ENCODE peak calls at places on chromosomes 13 and 19, in four cellular contexts. One of them, this sample, is unnamed. For H3K4me1, the result is how much of the 10 kb centered on the place peaks cover.

GRCh38 chr19:13190781-13191540 is 40.8 kb downstream of the IER2 start:
- DNase-seq in CD8-positive, alpha-beta memory T cell: no peak
- DNase-seq in uterus: no peak
- DNase-seq in breast epithelium: no peak
- DNase-seq in this sample: no peak

GRCh38 chr19:32870981-32871451 is 1.4 kb upstream of the SLC7A9 start:
- DNase-seq in CD8-positive, alpha-beta memory T cell: no peak
- DNase-seq in breast epithelium: no peak
- DNase-seq in uterus: no peak
- DNase-seq in this sample: no peak

GRCh38 chr19:41095703-41096102 is 7.5 kb downstream of the CYP2A13 start:
- DNase-seq in CD8-positive, alpha-beta memory T cell: no peak
- DNase-seq in breast epithelium: no peak
- DNase-seq in uterus: no peak
- DNase-seq in this sample: peak

GRCh38 chr13:72458701-72459100 is 268.7 kb downstream of the MZT1 start:
- DNase-seq in breast epithelium: no peak
- DNase-seq in CD8-positive, alpha-beta memory T cell: no peak
- DNase-seq in uterus: no peak
- DNase-seq in this sample: no peak

GRCh38 chr19:48702701-48703100 is 6.9 kb downstream of the FUT2 start:
- DNase-seq in breast epithelium: no peak
- DNase-seq in uterus: no peak
- DNase-seq in CD8-positive, alpha-beta memory T cell: no peak
- DNase-seq in this sample: no peak

GRCh38 chr19:17419154-17419490 is 725 bp upstream of the MVB12A start:
- DNase-seq in CD8-positive, alpha-beta memory T cell: no peak
- DNase-seq in uterus: no peak
- DNase-seq in breast epithelium: no peak
- DNase-seq in this sample: no peak

GRCh38 chr13:30806784-30807183 is 71.4 kb downstream of the ALOX5AP start:
- DNase-seq in uterus: no peak
- DNase-seq in CD8-positive, alpha-beta memory T cell: no peak
- DNase-seq in breast epithelium: no peak
- DNase-seq in this sample: no peak

GRCh38 chr13:111844222-111844671 is 222.7 kb upstream of the SOX1 start:
- DNase-seq in uterus: no peak
- DNase-seq in breast epithelium: no peak
- DNase-seq in CD8-positive, alpha-beta memory T cell: no peak
- DNase-seq in this sample: no peak

GRCh38 chr19:20318616-20319015 is 151.6 kb downstream of the ZNF486 start:
- DNase-seq in CD8-positive, alpha-beta memory T cell: no peak
- DNase-seq in breast epithelium: no peak
- DNase-seq in uterus: no peak
- DNase-seq in this sample: no peak

GRCh38 chr13:31011193-31011860 is 78.9 kb downstream of the TEX26 start:
- DNase-seq in breast epithelium: no peak
- DNase-seq in uterus: no peak
- DNase-seq in CD8-positive, alpha-beta memory T cell: no peak
- DNase-seq in this sample: no peak

GRCh38 chr19:461664-462551 is 1.1 kb upstream of the SHC2 start:
- DNase-seq in uterus: peak
- DNase-seq in CD8-positive, alpha-beta memory T cell: no peak
- DNase-seq in breast epithelium: no peak
- DNase-seq in this sample: peak

GRCh38 chr19:41551212-41551610 is 24.8 kb upstream of the CEACAM21 start:
- DNase-seq in CD8-positive, alpha-beta memory T cell: no peak
- DNase-seq in uterus: no peak
- DNase-seq in breast epithelium: no peak
- DNase-seq in this sample: no peak

GRCh38 chr13:20847298-20847697 is 55.2 kb downstream of the XPO4 start:
- DNase-seq in breast epithelium: no peak
- DNase-seq in uterus: no peak
- DNase-seq in CD8-positive, alpha-beta memory T cell: no peak
- DNase-seq in this sample: no peak

GRCh38 chr13:23656637-23657036 is 86.4 kb downstream of the TNFRSF19 start:
- DNase-seq in CD8-positive, alpha-beta memory T cell: no peak
- DNase-seq in breast epithelium: no peak
- DNase-seq in uterus: no peak
- DNase-seq in this sample: no peak

GRCh38 chr19:16330811-16331690 is 6.4 kb downstream of the KLF2 start:
- DNase-seq in uterus: no peak
- DNase-seq in CD8-positive, alpha-beta memory T cell: peak
- DNase-seq in breast epithelium: no peak
- DNase-seq in this sample: no peak

GRCh38 chr13:25930655-25931054 is 121.2 kb downstream of the SHISA2 start:
- DNase-seq in breast epithelium: no peak
- DNase-seq in CD8-positive, alpha-beta memory T cell: no peak
- DNase-seq in uterus: no peak
- DNase-seq in this sample: no peak

GRCh38 chr19:54473071-54473941 is at the start of gene CDC42EP5:
- DNase-seq in CD8-positive, alpha-beta memory T cell: no peak
- DNase-seq in uterus: peak
- DNase-seq in breast epithelium: no peak
- DNase-seq in this sample: peak

GRCh38 chr13:49549289-49549688 is 36.1 kb downstream of the RCBTB1 start:
- DNase-seq in CD8-positive, alpha-beta memory T cell: no peak
- DNase-seq in uterus: no peak
- DNase-seq in breast epithelium: no peak
- DNase-seq in this sample: no peak

GRCh38 chr19:41876847-41877489 is at the start of gene CD79A:
- DNase-seq in breast epithelium: no peak
- DNase-seq in uterus: no peak
- DNase-seq in CD8-positive, alpha-beta memory T cell: no peak
- DNase-seq in this sample: no peak

GRCh38 chr19:39356073-39356472 is 13.9 kb downstream of the SAMD4B start:
- DNase-seq in uterus: no peak
- DNase-seq in CD8-positive, alpha-beta memory T cell: no peak
- DNase-seq in breast epithelium: no peak
- DNase-seq in this sample: no peak

GRCh38 chr19:16036397-16036925 is 39.8 kb upstream of the TPM4 start:
- DNase-seq in breast epithelium: peak
- DNase-seq in uterus: no peak
- DNase-seq in CD8-positive, alpha-beta memory T cell: no peak
- DNase-seq in this sample: no peak

GRCh38 chr13:94120878-94121277 is 358.6 kb downstream of the DCT start:
- DNase-seq in CD8-positive, alpha-beta memory T cell: no peak
- DNase-seq in breast epithelium: no peak
- DNase-seq in uterus: no peak
- DNase-seq in this sample: no peak

GRCh38 chr19:37817180-37817911 is 38.0 kb upstream of the ZNF573 start:
- DNase-seq in uterus: peak
- DNase-seq in CD8-positive, alpha-beta memory T cell: peak
- DNase-seq in breast epithelium: peak
- DNase-seq in this sample: peak

GRCh38 chr19:43708716-43709115 is 7.2 kb upstream of the IRGC start:
- DNase-seq in CD8-positive, alpha-beta memory T cell: no peak
- DNase-seq in uterus: no peak
- DNase-seq in breast epithelium: no peak
- DNase-seq in this sample: no peak

DNA sequence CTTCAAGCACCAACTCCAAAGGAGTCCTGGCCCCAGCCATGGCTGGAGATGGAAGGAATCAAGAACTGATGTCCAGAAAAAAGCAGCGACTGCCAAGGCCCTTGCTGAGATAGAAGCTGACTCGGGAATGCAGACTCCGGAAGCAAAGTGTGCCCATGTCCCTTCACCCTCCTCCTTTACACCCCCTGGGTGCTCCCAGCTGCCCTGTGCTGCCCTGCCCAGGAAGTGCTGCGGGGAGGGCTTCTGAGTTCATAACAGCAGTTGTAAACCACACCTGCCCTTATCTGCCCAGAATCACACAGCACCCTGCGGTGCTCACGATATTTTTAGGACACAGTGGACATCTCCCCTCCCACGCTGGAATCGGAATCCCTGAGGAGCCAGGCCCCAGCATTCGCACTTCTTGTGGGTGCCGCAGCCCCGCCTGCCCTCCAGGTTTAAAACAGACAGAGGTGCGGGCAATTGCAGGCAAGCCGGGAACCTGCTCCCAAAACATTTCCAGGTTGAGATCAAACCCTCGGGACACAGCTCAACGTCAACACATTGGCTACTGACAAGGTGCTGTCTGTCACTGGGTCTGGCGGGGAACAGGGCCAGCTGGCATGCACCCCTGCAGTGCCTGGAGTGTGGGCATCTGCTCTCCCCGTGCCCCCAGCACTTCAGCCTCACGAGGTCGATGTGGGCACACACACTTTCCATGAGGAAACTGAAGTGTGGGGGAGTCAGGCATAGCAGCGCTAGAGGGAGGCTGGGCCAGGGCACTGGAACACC is 36.9 kb downstream of the RAB20 start:
- DNase-seq in CD8-positive, alpha-beta memory T cell: no peak
- DNase-seq in uterus: no peak
- DNase-seq in breast epithelium: no peak
- DNase-seq in this sample: peak
- H3K4me1 ChIP-seq in CD8-positive, alpha-beta memory T cell: under half
- H3K4me1 ChIP-seq in uterus: under half
- H3K4me1 ChIP-seq in breast epithelium: under half
- H3K4me1 ChIP-seq in this sample: half or more

GRCh38 chr19:35908977-35909683 is 1.0 kb upstream of the TYROBP start:
- DNase-seq in uterus: no peak
- DNase-seq in CD8-positive, alpha-beta memory T cell: no peak
- DNase-seq in breast epithelium: no peak
- DNase-seq in this sample: peak
- H3K27ac ChIP-seq in uterus: no peak
- H3K27ac ChIP-seq in CD8-positive, alpha-beta memory T cell: peak
- H3K27ac ChIP-seq in breast epithelium: no peak
- H3K27ac ChIP-seq in this sample: peak

GRCh38 chr19:5827891-5828660 is 11.4 kb downstream of the FUT6 start:
- DNase-seq in CD8-positive, alpha-beta memory T cell: peak
- DNase-seq in uterus: peak
- DNase-seq in breast epithelium: peak
- DNase-seq in this sample: peak
- H3K4me3 ChIP-seq in CD8-positive, alpha-beta memory T cell: peak
- H3K4me3 ChIP-seq in uterus: peak
- H3K4me3 ChIP-seq in breast epithelium: peak
- H3K4me3 ChIP-seq in this sample: peak

DNA sequence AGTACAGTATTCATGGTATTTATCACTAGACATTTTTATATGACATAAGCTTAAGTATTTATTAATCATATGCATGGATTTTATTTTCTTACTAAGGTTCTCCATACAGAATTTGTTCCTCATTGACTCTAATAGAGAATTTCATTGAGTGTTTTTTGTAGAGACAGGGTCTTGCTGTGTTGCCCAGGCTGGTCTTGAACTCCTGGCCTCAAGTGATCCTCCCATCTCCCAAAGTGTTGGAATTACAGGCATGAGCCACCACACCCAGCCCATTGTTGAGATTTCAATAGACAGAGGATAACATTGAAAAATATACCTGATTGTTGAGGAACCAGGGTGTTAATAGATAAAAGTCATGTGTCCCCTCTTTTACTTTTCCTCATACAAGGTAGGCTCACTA is 26.1 kb downstream of the IPO5 start:
- DNase-seq in breast epithelium: no peak
- DNase-seq in CD8-positive, alpha-beta memory T cell: no peak
- DNase-seq in uterus: no peak
- DNase-seq in this sample: no peak
- H3K4me1 ChIP-seq in breast epithelium: under half
- H3K4me1 ChIP-seq in CD8-positive, alpha-beta memory T cell: under half
- H3K4me1 ChIP-seq in uterus: under half
- H3K4me1 ChIP-seq in this sample: under half

GRCh38 chr13:42524487-42525034 is 49.4 kb upstream of the TNFSF11 start:
- DNase-seq in CD8-positive, alpha-beta memory T cell: no peak
- DNase-seq in uterus: no peak
- DNase-seq in breast epithelium: no peak
- DNase-seq in this sample: no peak
- H3K27ac ChIP-seq in CD8-positive, alpha-beta memory T cell: no peak
- H3K27ac ChIP-seq in uterus: no peak
- H3K27ac ChIP-seq in breast epithelium: no peak
- H3K27ac ChIP-seq in this sample: no peak

DNA sequence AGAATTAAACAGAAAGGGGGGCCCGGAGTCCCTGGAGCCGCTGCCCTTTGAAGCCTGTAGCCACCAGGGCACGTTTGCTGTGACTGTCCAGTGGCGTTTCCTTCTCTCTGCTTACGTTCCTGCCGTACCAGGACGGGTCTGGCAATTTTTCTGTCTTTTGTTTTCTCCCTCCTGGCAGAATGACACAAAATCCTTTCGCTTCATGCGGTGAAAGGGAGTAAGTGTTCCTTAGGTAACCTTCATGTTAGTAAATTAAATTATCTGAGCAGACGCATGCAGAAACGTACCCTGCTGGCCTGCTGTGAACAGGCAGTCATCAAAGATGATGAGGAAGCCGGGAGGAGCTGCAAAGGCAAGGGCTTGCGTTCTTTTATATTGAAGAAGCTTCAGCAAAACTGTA is 299.3 kb upstream of the ARGLU1 start:
- DNase-seq in uterus: no peak
- DNase-seq in CD8-positive, alpha-beta memory T cell: no peak
- DNase-seq in breast epithelium: no peak
- DNase-seq in this sample: peak
- H3K4me3 ChIP-seq in uterus: no peak
- H3K4me3 ChIP-seq in CD8-positive, alpha-beta memory T cell: no peak
- H3K4me3 ChIP-seq in breast epithelium: peak
- H3K4me3 ChIP-seq in this sample: no peak

DNA sequence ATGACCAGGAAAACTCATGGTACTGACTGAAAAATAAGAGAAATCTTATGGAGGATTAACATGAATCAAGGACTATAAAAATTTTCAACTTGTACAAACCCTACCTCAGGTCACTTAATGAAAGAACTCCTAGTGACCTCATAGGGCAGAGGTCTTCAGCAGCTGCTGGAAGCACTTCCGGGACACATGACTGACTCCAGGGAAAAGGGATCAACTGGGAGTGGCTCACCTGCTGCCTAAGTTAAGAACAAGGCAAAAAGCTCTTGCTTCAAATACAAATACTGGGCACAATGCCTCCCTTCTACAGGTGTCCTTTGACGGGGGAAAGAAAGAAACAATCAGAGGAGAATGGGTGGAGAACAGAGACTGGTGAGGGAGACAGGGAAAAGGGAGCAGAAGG is 18.6 kb downstream of the DOCK9 start:
- DNase-seq in CD8-positive, alpha-beta memory T cell: no peak
- DNase-seq in breast epithelium: no peak
- DNase-seq in uterus: no peak
- DNase-seq in this sample: no peak
- H3K4me1 ChIP-seq in CD8-positive, alpha-beta memory T cell: under half
- H3K4me1 ChIP-seq in breast epithelium: under half
- H3K4me1 ChIP-seq in uterus: under half
- H3K4me1 ChIP-seq in this sample: under half

This sample was measured in testis.